ENCODE peak calls at places on chromosomes 7 and 10, in five cellular contexts. X is aorta; M is fibroblast of lung; Q is A549; F is CD8-positive, alpha-beta T cell. I is an unnamed sample.

GRCh38 chr10:129730993-129731325 is 233.1 kb downstream of the EBF3 start:
- DNase-seq in M (no peak), Q (no peak), X (no peak), F (no peak), I (no peak)

GRCh38 chr10:26700884-26701630 is 3.6 kb downstream of the PDSS1 start:
- DNase-seq in F (no peak), X (no peak), Q (no peak), M (no peak), I (no peak)

GRCh38 chr7:120964088-120964487 is 13.5 kb downstream of the ING3 start:
- DNase-seq in M (no peak), Q (no peak), F (no peak), X (no peak), I (no peak)

GRCh38 chr7:20306499-20306946 is 24.2 kb upstream of the ITGB8 start:
- DNase-seq in X (no peak), F (no peak), Q (no peak), M (no peak), I (peak; percentile 20)

GRCh38 chr7:84714765-84715164 is 472.1 kb downstream of the SEMA3D start:
- DNase-seq in X (no peak), M (no peak), F (no peak), Q (no peak), I (no peak)

GRCh38 chr10:7511612-7512011 is 100.8 kb upstream of the SFMBT2 start:
- DNase-seq in X (no peak), F (no peak), M (no peak), Q (no peak), I (no peak)

GRCh38 chr7:151792671-151793070 is 84.2 kb downstream of the PRKAG2 start:
- DNase-seq in M (no peak), Q (no peak), F (no peak), X (peak; percentile 52), I (no peak)

GRCh38 chr7:114416089-114416990 is 1.7 kb downstream of the FOXP2 start:
- DNase-seq in Q (no peak), X (no peak), M (peak; percentile 21), F (no peak), I (peak; percentile 19)

GRCh38 chr10:125252937-125253336 is 92.6 kb upstream of the CTBP2 start:
- DNase-seq in M (no peak), Q (no peak), F (no peak), X (no peak), I (no peak)

GRCh38 chr7:35003679-35004278 is 33.5 kb downstream of the DPY19L1 start:
- DNase-seq in Q (peak; percentile 83), X (no peak), F (no peak), M (peak; percentile 85), I (peak; percentile 60)

GRCh38 chr10:99551158-99551557 is 18.4 kb downstream of the NKX2-3 start:
- DNase-seq in X (no peak), Q (no peak), M (peak; percentile 57), F (no peak), I (peak; percentile 97)

GRCh38 chr10:27446091-27446918 is 57.8 kb upstream of the RAB18 start:
- DNase-seq in X (no peak), Q (peak; percentile 13), F (no peak), M (peak; percentile 66), I (peak; percentile 67)

GRCh38 chr10:3625959-3626751 is 158.9 kb downstream of the KLF6 start:
- DNase-seq in M (peak; percentile 91), F (no peak), X (no peak), Q (no peak), I (no peak)

GRCh38 chr7:40535678-40536077 is 400.9 kb downstream of the SUGCT start:
- DNase-seq in M (no peak), Q (no peak), X (no peak), F (no peak), I (no peak)

GRCh38 chr7:51065766-51066165 is 250.8 kb downstream of the COBL start:
- DNase-seq in X (no peak), Q (no peak), M (no peak), F (no peak), I (no peak)

GRCh38 chr10:17123961-17124360 is 5.7 kb downstream of the CUBN start:
- DNase-seq in M (no peak), X (no peak), Q (no peak), F (no peak), I (no peak)

GRCh38 chr7:155001756-155002410 is 1.0 kb downstream of the PAXIP1 start:
- DNase-seq in X (no peak), F (no peak), M (peak; percentile 9), Q (peak; percentile 26), I (peak; percentile 33)

GRCh38 chr10:5603091-5603847 is 63.1 kb downstream of the ASB13 start:
- DNase-seq in F (no peak), X (peak; percentile 37), Q (no peak), M (no peak), I (no peak)

GRCh38 chr10:130495891-130496642 is 359.9 kb downstream of the GLRX3 start:
- DNase-seq in M (no peak), F (no peak), X (no peak), Q (no peak), I (no peak)

GRCh38 chr10:13851906-13852305 is 265.1 kb downstream of the PRPF18 start:
- DNase-seq in Q (no peak), F (no peak), M (no peak), X (no peak), I (no peak)

GRCh38 chr10:124414077-124414476 is 4.6 kb downstream of the OAT start:
- DNase-seq in Q (no peak), F (no peak), X (no peak), M (peak; percentile 66), I (no peak)

GRCh38 chr7:26081627-26082026 is 70.4 kb upstream of the NFE2L3 start:
- DNase-seq in M (no peak), Q (no peak), F (no peak), X (no peak), I (no peak)

GRCh38 chr7:149802966-149803365 is 29.6 kb upstream of the ZNF467 start:
- DNase-seq in M (no peak), F (no peak), X (peak; percentile 74), Q (no peak), I (no peak)

GRCh38 chr10:132538031-132538789 is 623 bp downstream of the INPP5A start:
- DNase-seq in Q (no peak), F (no peak), X (peak; percentile 79), M (no peak), I (no peak)

GRCh38 chr10:33571616-33572015 is 237.1 kb upstream of the NRP1 start:
- DNase-seq in M (no peak), F (no peak), X (no peak), Q (no peak), I (no peak)

GRCh38 chr10:55400075-55400474 is 599.0 kb upstream of the PCDH15 start:
- DNase-seq in M (peak; percentile 28), F (no peak), Q (no peak), X (no peak), I (no peak)

GRCh38 chr10:44962870-44963738 is 3.5 kb downstream of the RASSF4 start:
- DNase-seq in Q (no peak), X (no peak), F (no peak), M (no peak), I (peak; percentile 89)

GRCh38 chr10:133336131-133337078 is at the start of gene CALY:
- DNase-seq in F (peak; percentile 80), M (no peak), Q (peak; percentile 72), X (no peak), I (no peak)

GRCh38 chr10:102777696-102778530 is 34.2 kb downstream of the WBP1L start:
- DNase-seq in Q (no peak), X (no peak), M (no peak), F (no peak), I (peak; percentile 17)

GRCh38 chr10:102779680-102780079 is 35.9 kb downstream of the WBP1L start:
- DNase-seq in Q (no peak), X (no peak), M (no peak), F (no peak), I (no peak)

GRCh38 chr10:102780246-102780645 is 36.5 kb downstream of the WBP1L start:
- DNase-seq in F (no peak), M (peak; percentile 74), Q (no peak), X (no peak), I (no peak)

GRCh38 chr10:102776779-102777417 is 33.1 kb downstream of the WBP1L start:
- DNase-seq in F (no peak), X (peak; percentile 87), M (peak; percentile 96), Q (no peak), I (peak; percentile 100)

DNA sequence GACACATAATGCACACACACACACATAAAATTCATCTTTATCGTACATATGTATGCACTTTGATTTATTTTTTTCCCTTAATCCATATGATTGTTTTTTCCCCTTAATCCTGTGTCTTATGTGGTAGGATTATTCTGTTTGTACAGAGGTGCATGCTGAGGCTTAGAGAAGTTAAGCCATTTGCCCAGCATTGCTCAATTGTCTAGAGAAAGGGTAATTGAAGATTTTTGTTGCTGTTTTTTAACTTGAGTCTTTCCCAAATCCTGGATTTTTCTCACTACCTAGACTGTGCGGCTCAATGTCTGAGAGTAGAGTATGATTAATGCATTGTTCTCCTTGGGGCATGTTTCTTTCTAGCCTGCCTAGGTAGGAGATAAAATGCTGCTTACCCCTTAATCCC is 35.0 kb downstream of the WBP1L start:
- DNase-seq in X (no peak), Q (no peak), F (no peak), M (no peak), I (no peak)
- H3K4me3 ChIP-seq in X (no peak overlapping the region), Q (no peak overlapping the region), F (no peak overlapping the region), M (no peak overlapping the region), I (no peak overlapping the region)

GRCh38 chr10:69067189-69067588 is 20.7 kb upstream of the SRGN start:
- DNase-seq in M (no peak), Q (no peak), X (no peak), F (no peak), I (no peak)

GRCh38 chr10:69069090-69070042 is 18.5 kb upstream of the SRGN start:
- DNase-seq in X (no peak), M (peak; percentile 72), Q (no peak), F (no peak), I (peak; percentile 84)

GRCh38 chr10:69070951-69071350 is 17.0 kb upstream of the SRGN start:
- DNase-seq in Q (no peak), F (no peak), M (no peak), X (no peak), I (no peak)

GRCh38 chr10:69065406-69066361 is 22.2 kb upstream of the SRGN start:
- DNase-seq in X (peak; percentile 86), M (peak; percentile 60), F (no peak), Q (no peak), I (no peak)

GRCh38 chr10:69068549-69068948 is 19.4 kb upstream of the SRGN start:
- DNase-seq in F (no peak), Q (no peak), M (peak; percentile 37), X (no peak), I (no peak)
- H3K4me3 ChIP-seq in F (no peak overlapping the region), Q (no peak overlapping the region), M (no peak overlapping the region), X (no peak overlapping the region), I (no peak overlapping the region)

GRCh38 chr10:88069338-88069737 is 205.9 kb downstream of the PTEN start:
- DNase-seq in M (no peak), Q (no peak), F (no peak), X (no peak), I (no peak)
- H3K4me3 ChIP-seq in M (no peak overlapping the region), Q (no peak overlapping the region), F (no peak overlapping the region), X (no peak overlapping the region), I (no peak overlapping the region)

GRCh38 chr10:104981995-104982394 is 340.9 kb downstream of the SORCS3 start:
- DNase-seq in F (no peak), Q (no peak), X (no peak), M (no peak), I (no peak)

GRCh38 chr10:104980401-104980800 is 339.3 kb downstream of the SORCS3 start:
- DNase-seq in F (no peak), M (no peak), Q (no peak), X (no peak), I (no peak)
- H3K4me3 ChIP-seq in F (no peak overlapping the region), M (no peak overlapping the region), Q (no peak overlapping the region), X (no peak overlapping the region), I (no peak overlapping the region)

I was measured in SJCRH30.